ENCODE peak calls at places on chromosome 21, in six cellular contexts. Q is activated CD8-positive, alpha-beta T cell treated with anti-CD3 and anti-CD28 coated beads for 36 hours; K is NB4; P is brain microvascular endothelial cell; L is fibroblast of villous mesenchyme; X is RWPE1. V is an unnamed sample.

GRCh38 chr21:42833439-42833815 is 45.9 kb downstream of the WDR4 start:
- DNase-seq in Q (peak; percentile 81), K (peak; percentile 75), P (no peak), L (peak; percentile 8), X (no peak), V (no peak)

GRCh38 chr21:41923641-41924342 is 30.0 kb downstream of the C2CD2 start:
- DNase-seq in Q (peak; percentile 32), K (no peak), P (peak; percentile 78), L (peak; percentile 15), X (no peak), V (no peak)

GRCh38 chr21:17402885-17403477 is 109.9 kb upstream of the CXADR start:
- DNase-seq in Q (no peak), K (peak; percentile 11), P (peak; percentile 11), L (peak; percentile 16), X (no peak), V (no peak)

GRCh38 chr21:31255846-31256395 is 88.1 kb downstream of the TIAM1 start:
- DNase-seq in Q (no peak), K (no peak), P (no peak), L (no peak), X (no peak), V (no peak)

GRCh38 chr21:32030146-32030652 is 157.4 kb downstream of the HUNK start:
- DNase-seq in Q (no peak), K (no peak), P (no peak), L (no peak), X (no peak), V (no peak)

GRCh38 chr21:15687208-15687607 is 42.6 kb upstream of the USP25 start:
- DNase-seq in Q (no peak), K (peak; percentile 1), P (peak; percentile 77), L (no peak), X (no peak), V (no peak)

GRCh38 chr21:33871171-33871570 is 44.4 kb downstream of the ATP5PO start:
- DNase-seq in Q (no peak), K (no peak), P (peak; percentile 23), L (no peak), X (no peak), V (no peak)

GRCh38 chr21:21722736-21723135 is 724.5 kb downstream of the NCAM2 start:
- DNase-seq in Q (no peak), K (no peak), P (no peak), L (no peak), X (no peak), V (no peak)

GRCh38 chr21:35840197-35840799 is 220.0 kb downstream of the SETD4 start:
- DNase-seq in Q (peak; percentile 77), K (peak; percentile 83), P (peak; percentile 79), L (peak; percentile 90), X (peak; percentile 54), V (peak; percentile 20)

GRCh38 chr21:34017127-34017961 is 56.0 kb upstream of the MRPS6 start:
- DNase-seq in Q (no peak), K (no peak), P (no peak), L (peak; percentile 48), X (no peak), V (no peak)

GRCh38 chr21:33496345-33496744 is 4.8 kb upstream of the DNAJC28 start:
- DNase-seq in Q (no peak), K (no peak), P (no peak), L (no peak), X (no peak), V (no peak)

GRCh38 chr21:34166468-34166867 is 93.1 kb downstream of the MRPS6 start:
- DNase-seq in Q (peak; percentile 18), K (peak; percentile 15), P (no peak), L (no peak), X (no peak), V (no peak)

GRCh38 chr21:27759091-27759659 is 792.3 kb upstream of the ADAMTS5 start:
- DNase-seq in Q (no peak), K (no peak), P (no peak), L (no peak), X (no peak), V (no peak)
- TF ChIP-seq CTCF in Q (no peak), K (no peak), P (peak; percentile 60), L (peak; percentile 28), X (no peak), V (no peak)

DNA sequence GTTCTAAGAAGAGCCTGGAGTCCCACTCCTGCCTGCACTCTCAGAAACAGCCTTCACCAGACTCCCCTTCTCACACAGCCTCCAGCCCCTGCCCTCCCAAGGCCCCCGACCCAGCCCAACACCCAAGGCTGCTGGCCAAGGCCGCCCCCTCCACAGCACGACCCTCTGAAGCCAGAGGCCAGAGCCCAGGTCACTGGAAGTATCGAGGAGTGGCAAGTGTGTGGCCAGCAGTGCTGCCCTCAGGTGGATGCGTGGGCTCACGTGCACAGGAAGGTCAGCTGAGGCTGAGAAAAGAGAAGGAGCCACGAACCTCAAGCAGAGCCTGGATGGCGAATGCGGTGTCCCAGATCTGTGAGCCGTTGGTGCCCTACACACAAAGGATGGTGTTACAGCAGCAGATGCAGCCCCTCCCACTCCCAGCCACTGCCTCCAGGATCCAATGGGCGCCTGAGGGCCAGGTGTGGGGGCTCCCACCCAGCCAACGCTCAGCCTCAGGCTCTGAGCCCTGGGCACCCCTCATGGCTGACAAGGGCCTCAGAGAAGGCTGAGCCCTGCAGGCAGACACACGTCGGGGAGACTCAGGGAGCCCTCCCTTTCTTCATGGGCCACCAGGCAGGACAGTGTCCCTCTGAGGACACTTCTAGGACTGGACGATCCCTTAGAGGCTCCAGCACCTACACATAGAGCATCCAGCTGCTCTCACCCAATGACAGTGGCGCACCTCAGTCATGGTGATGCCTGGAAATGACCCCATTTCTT is 18.0 kb downstream of the LSS start:
- DNase-seq in Q (no peak), K (peak; percentile 21), P (no peak), L (no peak), X (no peak), V (no peak)
- TF ChIP-seq CTCF in Q (no peak), K (peak; percentile 10), P (peak; percentile 16), L (peak; percentile 10), X (no peak), V (no peak)

GRCh38 chr21:44490816-44491215 is 35.5 kb downstream of the LRRC3 start:
- DNase-seq in Q (no peak), K (no peak), P (no peak), L (no peak), X (no peak), V (no peak)

GRCh38 chr21:44487831-44488230 is 32.5 kb downstream of the LRRC3 start:
- DNase-seq in Q (peak; percentile 80), K (peak; percentile 56), P (peak; percentile 36), L (peak; percentile 26), X (no peak), V (peak; percentile 48)

GRCh38 chr21:44490405-44490804 is 35.1 kb downstream of the LRRC3 start:
- DNase-seq in Q (no peak), K (no peak), P (no peak), L (no peak), X (no peak), V (no peak)

GRCh38 chr21:44492572-44493385 is 37.5 kb downstream of the LRRC3 start:
- DNase-seq in Q (no peak), K (no peak), P (no peak), L (no peak), X (no peak), V (no peak)

DNA sequence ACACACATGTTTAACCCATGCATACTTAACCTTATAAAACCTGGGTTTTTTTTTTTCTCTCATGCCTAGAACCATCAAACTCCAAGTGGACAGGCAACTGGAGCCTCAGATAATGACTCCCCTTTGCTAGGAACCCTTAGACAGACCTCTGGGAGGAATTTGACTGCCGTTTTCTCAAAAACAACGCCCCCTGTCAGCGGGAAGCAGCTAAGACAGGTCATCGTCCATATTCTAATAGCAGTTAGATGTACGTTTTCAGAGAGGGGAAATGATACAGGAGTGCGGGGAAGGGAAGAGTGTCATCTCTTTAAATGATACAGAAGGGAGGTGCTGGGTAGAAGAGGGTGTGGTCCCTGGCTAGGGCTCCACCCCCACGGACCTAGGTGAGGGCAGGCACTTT is 34.7 kb downstream of the LRRC3 start:
- DNase-seq in Q (peak; percentile 12), K (no peak), P (no peak), L (no peak), X (no peak), V (no peak)
- TF ChIP-seq CTCF in Q (peak; percentile 39), K (peak; percentile 29), P (peak; percentile 33), L (peak; percentile 8), X (no peak), V (no peak)

GRCh38 chr21:28644762-28645161 is 347.9 kb downstream of the LTN1 start:
- DNase-seq in Q (no peak), K (no peak), P (no peak), L (no peak), X (no peak), V (no peak)
- TF ChIP-seq CTCF in Q (no peak), K (no peak), P (no peak), L (no peak), X (no peak), V (no peak)